ENCODE peak calls at places on chromosomes 12 and 14, in seven cellular contexts. F, E, P, Z, O, H and N are unnamed samples.

GRCh38 chr12:80213871-80214270 is 114.5 kb downstream of the OTOGL start:
- DNase-seq in Z (no peak), E (no peak), F (no peak), P (no peak), O (no peak), H (no peak), N (no peak)

GRCh38 chr12:91912178-91912577 is 233.5 kb downstream of the BTG1 start:
- DNase-seq in F (no peak), Z (no peak), O (no peak), P (no peak), H (no peak), E (no peak), N (no peak)

GRCh38 chr14:104341532-104342434 is 203.4 kb downstream of the KIF26A start:
- DNase-seq in E (peak; percentile 56), P (peak; percentile 79), H (peak; percentile 91), O (peak; percentile 67), F (no peak), Z (no peak), N (no peak)

GRCh38 chr14:104687601-104688504 is 1.6 kb upstream of the INF2 start:
- DNase-seq in H (peak; percentile 95), E (no peak), O (no peak), F (peak; percentile 89), Z (no peak), P (peak; percentile 98), N (no peak)

GRCh38 chr12:90630006-90630405 is 325.0 kb downstream of the CCER1 start:
- DNase-seq in F (no peak), O (peak; percentile 32), E (no peak), P (no peak), Z (peak; percentile 14), H (no peak), N (no peak)

GRCh38 chr12:130764475-130765185 is 48.5 kb upstream of the RIMBP2 start:
- DNase-seq in O (no peak), P (peak; percentile 19), F (no peak), E (no peak), H (no peak), Z (peak; percentile 18), N (no peak)

GRCh38 chr12:129900306-129900705 is 3.5 kb downstream of the TMEM132D start:
- DNase-seq in F (peak; percentile 4), E (no peak), H (no peak), O (no peak), Z (no peak), P (no peak), N (no peak)

GRCh38 chr12:53172352-53172751 is 8.2 kb upstream of the ZNF740 start:
- DNase-seq in F (no peak), Z (peak; percentile 53), H (no peak), E (no peak), P (no peak), O (no peak), N (no peak)

GRCh38 chr12:21566223-21566906 is 38.3 kb downstream of the GYS2 start:
- DNase-seq in Z (no peak), F (no peak), H (no peak), E (no peak), P (no peak), O (no peak), N (no peak)

GRCh38 chr12:78878447-78878846 is 13.9 kb downstream of the SYT1 start:
- DNase-seq in Z (no peak), E (no peak), O (no peak), F (no peak), P (no peak), H (no peak), N (no peak)

GRCh38 chr12:64080319-64081008 is 141.6 kb downstream of the KICS2 start:
- DNase-seq in P (peak; percentile 54), E (no peak), F (no peak), H (no peak), Z (no peak), O (no peak), N (no peak)

GRCh38 chr14:85175556-85175955 is 354.4 kb upstream of the FLRT2 start:
- DNase-seq in H (no peak), O (no peak), E (no peak), Z (peak; percentile 59), F (no peak), P (no peak), N (no peak)

GRCh38 chr14:66137076-66137475 is 349.1 kb upstream of the CCDC196 start:
- DNase-seq in F (no peak), Z (no peak), E (no peak), O (no peak), H (no peak), P (no peak), N (no peak)

GRCh38 chr12:100187068-100187467 is 13.5 kb upstream of the ACTR6 start:
- DNase-seq in P (no peak), E (no peak), O (no peak), Z (no peak), F (no peak), H (no peak), N (no peak)

DNA sequence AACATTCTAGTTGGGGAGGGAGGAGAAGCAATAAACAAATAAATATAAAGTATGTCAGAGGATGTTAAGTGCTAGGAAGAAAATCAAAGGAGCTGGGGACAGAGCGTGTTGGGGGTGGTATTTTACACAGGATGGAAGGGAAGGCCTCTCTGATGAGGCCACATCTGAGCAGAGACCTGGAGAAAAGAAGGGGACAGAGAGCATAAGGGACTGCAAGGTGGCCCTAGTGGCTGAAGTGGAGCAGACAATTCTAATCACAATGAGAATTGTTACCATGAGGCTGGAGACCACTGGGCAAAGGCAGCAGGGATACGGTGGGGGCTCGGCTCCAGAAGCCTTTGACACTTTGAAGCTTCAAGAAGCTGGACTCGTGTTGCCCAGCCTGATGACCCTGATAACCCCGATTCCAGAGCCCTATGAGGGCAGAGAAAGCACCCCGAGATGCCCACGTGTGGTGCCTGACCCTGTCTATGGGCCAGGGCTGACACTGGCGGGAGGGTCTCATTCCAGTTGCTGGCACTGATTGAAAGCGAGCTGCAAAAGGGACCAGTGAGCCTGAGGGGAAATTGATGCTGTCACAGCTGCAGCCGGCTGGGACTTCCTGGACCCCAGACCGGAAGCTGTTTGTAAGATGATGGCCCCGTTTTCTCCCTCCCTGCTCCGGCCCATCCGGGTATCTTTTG is 169.1 kb downstream of the RBM19 start:
- DNase-seq in P (no peak), H (no peak), O (peak; percentile 63), F (no peak), E (no peak), Z (no peak), N (no peak)
- TF ChIP-seq CTCF in P (no peak), H (no peak), O (no peak), F (no peak), E (no peak), Z (no peak), N (no peak)

DNA sequence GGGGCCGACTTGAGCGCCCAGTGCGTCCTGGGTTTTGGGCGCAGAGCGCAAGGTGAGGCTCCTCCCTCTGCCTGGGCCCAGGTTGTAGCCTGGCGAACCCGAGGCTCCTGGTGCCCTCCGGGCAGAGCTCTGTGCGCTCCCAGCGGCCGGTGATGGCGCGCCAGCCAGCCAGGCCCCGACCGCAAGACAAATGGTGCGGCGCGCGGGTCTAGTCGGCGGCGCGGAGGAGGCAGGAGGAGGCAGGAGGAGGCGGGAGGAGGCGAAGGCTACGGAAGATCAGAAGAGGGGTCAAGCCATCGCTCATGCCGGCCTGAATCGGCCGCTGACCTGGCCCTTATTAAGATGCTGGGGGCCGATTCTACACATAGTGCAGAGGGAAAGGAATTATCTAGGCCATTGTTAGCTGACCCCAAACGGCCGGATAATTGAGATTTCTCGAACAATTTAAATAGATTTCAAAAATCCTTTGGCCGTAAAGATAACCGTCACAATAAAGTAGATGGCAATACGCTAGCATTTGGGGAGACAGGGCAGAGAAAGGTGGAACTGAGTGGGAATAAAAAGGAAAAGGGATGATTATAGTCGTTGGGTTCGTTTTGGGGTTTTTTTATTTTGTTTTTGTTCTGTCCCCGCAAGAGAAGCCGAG is 2.8 kb downstream of the TBX5 start:
- DNase-seq in F (no peak), H (no peak), P (no peak), O (peak; percentile 49), E (no peak), Z (peak; percentile 86), N (no peak)
- TF ChIP-seq CTCF in F (no peak), H (no peak), P (no peak), O (peak; percentile 36), E (no peak), Z (peak; percentile 34), N (no peak)

DNA sequence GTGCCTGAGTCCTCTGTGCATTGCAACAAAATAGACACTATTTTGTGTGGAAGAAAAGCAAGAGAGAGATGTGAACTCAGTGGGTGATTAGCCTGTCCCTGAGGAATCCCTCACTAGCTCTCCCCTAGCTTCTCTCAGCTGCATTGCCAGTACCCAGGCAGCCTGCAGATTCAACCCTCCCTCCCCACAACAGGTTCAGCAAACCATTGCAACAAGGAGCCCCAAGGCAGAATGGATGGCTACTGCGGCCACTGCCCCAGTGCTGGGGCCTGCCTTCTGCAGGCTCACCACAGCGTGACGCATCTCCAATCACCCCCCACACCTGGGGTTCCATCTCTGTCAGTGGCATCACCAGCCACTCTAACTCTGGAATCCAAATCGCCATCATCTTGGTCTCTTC is 2.3 kb downstream of the CRACR2A start:
- DNase-seq in O (no peak), Z (no peak), P (no peak), E (no peak), H (no peak), F (no peak), N (no peak)
- TF ChIP-seq CTCF in O (no peak), Z (no peak), P (no peak), E (no peak), H (no peak), F (no peak), N (no peak)

GRCh38 chr14:58245562-58245961 is 919 bp downstream of the PSMA3 start:
- DNase-seq in E (no peak), O (no peak), Z (no peak), F (no peak), P (no peak), H (no peak), N (no peak)

GRCh38 chr14:58249611-58250010 is 5.0 kb downstream of the PSMA3 start:
- DNase-seq in P (no peak), H (no peak), O (no peak), F (no peak), Z (no peak), E (no peak), N (no peak)

GRCh38 chr14:58239259-58240210 is 5.1 kb upstream of the PSMA3 start:
- DNase-seq in O (no peak), Z (peak; percentile 76), E (peak; percentile 24), F (peak; percentile 75), P (no peak), H (peak; percentile 79), N (peak; percentile 79)

GRCh38 chr14:58243790-58244555 is 670 bp upstream of the PSMA3 start:
- DNase-seq in O (no peak), P (peak; percentile 46), Z (peak; percentile 61), H (no peak), F (peak; percentile 39), E (no peak), N (no peak)

DNA sequence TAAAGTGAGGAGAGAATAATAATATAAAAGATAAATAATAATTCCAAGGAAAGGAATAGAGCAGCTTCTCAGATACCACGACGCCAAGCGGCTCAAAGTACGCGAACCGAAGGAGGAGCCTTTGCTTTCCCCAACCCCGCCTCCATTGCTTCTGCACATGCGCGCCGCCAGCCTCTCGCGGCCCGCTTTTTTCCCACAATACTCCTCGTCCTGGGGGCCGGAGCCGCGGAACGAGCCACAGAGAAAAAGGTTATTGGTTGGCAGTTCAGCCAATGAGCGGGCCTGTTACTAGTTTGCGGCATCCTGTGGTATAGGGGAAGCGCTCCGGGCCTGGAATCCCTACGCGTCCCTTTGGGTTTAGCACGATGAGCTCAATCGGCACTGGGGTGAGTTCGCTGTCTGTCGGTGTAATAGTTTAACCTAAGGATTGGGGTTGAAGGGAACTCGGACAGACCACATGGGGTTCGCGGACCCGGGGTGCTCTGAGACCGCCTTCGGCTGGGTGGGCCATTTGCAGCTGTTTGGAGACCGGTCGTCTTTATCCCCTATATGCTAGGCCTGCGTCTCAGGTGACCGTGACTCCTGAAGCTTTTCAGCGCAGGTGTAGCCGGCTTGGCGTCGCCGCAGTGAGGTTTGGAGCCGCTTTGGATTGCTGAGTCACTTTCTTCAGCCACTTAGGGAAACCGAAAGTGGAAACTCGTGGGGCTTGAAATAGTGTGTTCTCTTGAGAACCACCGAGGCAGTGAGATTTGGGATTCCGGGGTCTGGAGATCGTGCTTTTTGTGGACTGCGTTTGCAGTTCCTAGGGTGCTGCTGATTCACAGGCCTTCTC is at the start of gene PSMA3:
- DNase-seq in F (peak; percentile 99), Z (peak; percentile 98), H (peak; percentile 98), E (peak; percentile 89), P (peak; percentile 98), O (peak; percentile 90), N (peak; percentile 97)
- TF ChIP-seq CTCF in F (no peak), Z (no peak), H (no peak), E (no peak), P (no peak), O (peak; percentile 14), N (no peak)